ENCODE peak calls at places on chromosome 3, in eight cellular contexts. V, L, H, E, K, F, S and R are unnamed samples.
A peak's percentile ranks its signal among the peaks of the same experiment; 100 is the strongest.

GRCh38 chr3:149091983-149092382 is 5.7 kb upstream of the HLTF start:
- DNase-seq in V (no peak), L (no peak), H (no peak), E (no peak), K (no peak), F (no peak), S (no peak), R (no peak)

GRCh38 chr3:112776000-112776399 is 70.7 kb downstream of the CD200R1L start:
- DNase-seq in V (no peak), L (no peak), H (peak; percentile 9), E (no peak), K (no peak), F (peak; percentile 68), S (no peak), R (no peak)

GRCh38 chr3:149771652-149772271 is 19.5 kb upstream of the COMMD2 start:
- DNase-seq in V (peak; percentile 11), L (no peak), H (peak; percentile 49), E (no peak), K (peak; percentile 81), F (no peak), S (peak; percentile 59), R (peak; percentile 56)

GRCh38 chr3:166243511-166243910 is 406.3 kb upstream of the BCHE start:
- DNase-seq in V (no peak), L (no peak), H (no peak), E (no peak), K (no peak), F (no peak), S (no peak), R (no peak)

GRCh38 chr3:61985020-61985419 is 388.3 kb downstream of the FEZF2 start:
- DNase-seq in V (no peak), L (no peak), H (no peak), E (peak; percentile 2), K (no peak), F (peak; percentile 55), S (no peak), R (no peak)

GRCh38 chr3:7813412-7813811 is 688.2 kb upstream of the LMCD1 start:
- DNase-seq in V (no peak), L (no peak), H (no peak), E (no peak), K (no peak), F (no peak), S (no peak), R (no peak)

GRCh38 chr3:185959609-185960517 is 22.0 kb upstream of the TRA2B start:
- DNase-seq in V (no peak), L (no peak), H (no peak), E (no peak), K (no peak), F (peak; percentile 76), S (no peak), R (no peak)

GRCh38 chr3:40309925-40310635 is 573 bp downstream of the EIF1B start:
- DNase-seq in V (no peak), L (peak; percentile 67), H (peak; percentile 37), E (peak; percentile 35), K (peak; percentile 69), F (no peak), S (no peak), R (peak; percentile 71)

GRCh38 chr3:149739396-149739795 is 12.9 kb downstream of the COMMD2 start:
- DNase-seq in V (no peak), L (no peak), H (no peak), E (no peak), K (no peak), F (no peak), S (no peak), R (no peak)

GRCh38 chr3:121660356-121661171 is at the start of gene HCLS1:
- DNase-seq in V (peak; percentile 75), L (peak; percentile 71), H (peak; percentile 90), E (no peak), K (no peak), F (peak; percentile 5), S (no peak), R (peak; percentile 77)

GRCh38 chr3:134205426-134205825 is 45.2 kb downstream of the RYK start:
- DNase-seq in V (no peak), L (no peak), H (no peak), E (no peak), K (no peak), F (no peak), S (no peak), R (no peak)

GRCh38 chr3:159233734-159234133 is 431.9 kb downstream of the MFSD1 start:
- DNase-seq in V (no peak), L (no peak), H (no peak), E (no peak), K (no peak), F (no peak), S (no peak), R (no peak)

GRCh38 chr3:23068016-23068728 is 135.0 kb upstream of the UBE2E2 start:
- DNase-seq in V (no peak), L (no peak), H (no peak), E (no peak), K (peak; percentile 36), F (no peak), S (peak; percentile 62), R (no peak)

GRCh38 chr3:72938471-72939265 is 50.8 kb downstream of the GXYLT2 start:
- DNase-seq in V (peak; percentile 49), L (no peak), H (peak; percentile 65), E (peak; percentile 76), K (peak; percentile 19), F (peak; percentile 93), S (peak; percentile 76), R (no peak)

GRCh38 chr3:153164009-153164550 is 2.1 kb downstream of the RAP2B start:
- DNase-seq in V (no peak), L (no peak), H (no peak), E (no peak), K (peak; percentile 6), F (no peak), S (peak; percentile 1), R (no peak)

GRCh38 chr3:155252535-155252934 is 40.9 kb downstream of the STRIT1 start:
- DNase-seq in V (no peak), L (no peak), H (no peak), E (no peak), K (no peak), F (peak; percentile 78), S (no peak), R (no peak)

GRCh38 chr3:52055537-52056351 is 627 bp downstream of the DUSP7 start:
- DNase-seq in V (no peak), L (no peak), H (peak; percentile 85), E (peak; percentile 60), K (peak; percentile 91), F (no peak), S (peak; percentile 67), R (no peak)

GRCh38 chr3:169674090-169674489 is 10.6 kb upstream of the MECOM start:
- DNase-seq in V (no peak), L (no peak), H (no peak), E (no peak), K (no peak), F (no peak), S (no peak), R (no peak)

GRCh38 chr3:167862104-167862785 is 126.7 kb downstream of the SERPINI1 start:
- DNase-seq in V (no peak), L (no peak), H (no peak), E (no peak), K (no peak), F (no peak), S (no peak), R (no peak)

GRCh38 chr3:177596248-177596821 is 399.1 kb upstream of the TBL1XR1 start:
- DNase-seq in V (no peak), L (no peak), H (no peak), E (no peak), K (no peak), F (no peak), S (no peak), R (no peak)

GRCh38 chr3:178137206-178137605 is 399.0 kb upstream of the KCNMB2 start:
- DNase-seq in V (no peak), L (no peak), H (no peak), E (no peak), K (no peak), F (no peak), S (no peak), R (no peak)